ENCODE peak calls at places on chromosomes 1 and 21, in eight cellular contexts. Q is mesendoderm; C is prostate gland; T is SK-N-SH; X is GM23248; N is CD8-positive, alpha-beta memory T cell; B is brain microvascular endothelial cell; R is right lobe of liver. Y is an unnamed sample.

GRCh38 chr1:91781371-91781825 is 104.6 kb downstream of the TGFBR3 start:
- DNase-seq in T (no peak), X (peak; percentile 87), C (no peak), N (no peak), R (no peak), Q (no peak), B (peak; percentile 73), Y (no peak)

GRCh38 chr1:203440780-203441179 is 34.8 kb upstream of the PRELP start:
- DNase-seq in B (peak; percentile 37), R (peak; percentile 30), T (peak; percentile 61), C (peak; percentile 76), Q (peak; percentile 71), N (no peak), X (peak; percentile 84), Y (no peak)

GRCh38 chr1:51666463-51666862 is 49.6 kb downstream of the OSBPL9 start:
- DNase-seq in X (peak; percentile 95), C (no peak), N (no peak), Q (no peak), T (no peak), R (no peak), B (peak; percentile 85), Y (no peak)

GRCh38 chr1:26378088-26378878 is 5.7 kb upstream of the ZNF683 start:
- DNase-seq in T (no peak), B (peak; percentile 94), R (no peak), N (peak; percentile 95), C (no peak), X (peak; percentile 93), Q (peak; percentile 87), Y (no peak)

GRCh38 chr1:215566556-215567490 is at the start of gene KCTD3:
- DNase-seq in Q (peak; percentile 83), N (no peak), T (peak; percentile 87), C (peak; percentile 60), B (peak; percentile 45), R (peak; percentile 82), X (peak; percentile 76), Y (peak; percentile 64)

GRCh38 chr21:43001316-43001715 is 27.0 kb downstream of the PKNOX1 start:
- DNase-seq in C (peak; percentile 44), T (no peak), Q (no peak), N (no peak), B (no peak), X (no peak), R (no peak), Y (no peak)

GRCh38 chr1:160084771-160085321 is 3.5 kb downstream of the KCNJ9 start:
- DNase-seq in R (no peak), Q (no peak), T (no peak), N (no peak), X (no peak), C (no peak), B (no peak), Y (no peak)

GRCh38 chr21:45330851-45331261 is 43.2 kb upstream of the POFUT2 start:
- DNase-seq in T (no peak), N (no peak), Q (no peak), C (no peak), X (no peak), B (no peak), R (no peak), Y (no peak)

GRCh38 chr1:209231476-209232156 is 351.9 kb upstream of the CAMK1G start:
- DNase-seq in Q (no peak), C (no peak), N (no peak), X (no peak), T (no peak), B (no peak), R (no peak), Y (no peak)

GRCh38 chr1:171267391-171267790 is 19.1 kb downstream of the FMO1 start:
- DNase-seq in B (no peak), N (no peak), T (no peak), C (peak; percentile 56), R (no peak), Q (no peak), X (peak; percentile 36), Y (no peak)

GRCh38 chr1:4177425-4178150 is 277.5 kb upstream of the C1orf174 start:
- DNase-seq in R (no peak), B (no peak), C (no peak), Q (no peak), N (no peak), T (no peak), X (no peak), Y (no peak)

GRCh38 chr1:173478099-173478555 is 992 bp downstream of the PRDX6 start:
- DNase-seq in T (peak; percentile 22), X (peak; percentile 93), B (peak; percentile 60), N (no peak), R (peak; percentile 46), C (peak; percentile 67), Q (peak; percentile 44), Y (peak; percentile 24)

GRCh38 chr1:27001570-27002360 is 8.3 kb downstream of the TRNP1 start:
- DNase-seq in C (no peak), R (peak; percentile 43), N (no peak), T (no peak), B (no peak), X (peak; percentile 69), Q (peak; percentile 37), Y (peak; percentile 50)

GRCh38 chr1:199931666-199932377 is 95.7 kb upstream of the NR5A2 start:
- DNase-seq in C (no peak), Q (no peak), N (no peak), R (peak; percentile 33), B (no peak), T (no peak), X (peak; percentile 47), Y (peak; percentile 30)

GRCh38 chr21:27407296-27407695 is 440.4 kb upstream of the ADAMTS5 start:
- DNase-seq in T (no peak), R (no peak), C (no peak), X (no peak), N (no peak), Q (no peak), B (no peak), Y (no peak)

GRCh38 chr21:25350056-25350455 is 257.2 kb downstream of the MRPL39 start:
- DNase-seq in N (no peak), T (peak; percentile 25), Q (peak; percentile 50), X (peak; percentile 70), R (no peak), C (no peak), B (peak; percentile 71), Y (no peak)

GRCh38 chr1:1291611-1292441 is 11.6 kb downstream of the SCNN1D start:
- DNase-seq in R (peak; percentile 77), X (peak; percentile 69), C (peak; percentile 86), B (peak; percentile 51), Q (peak; percentile 79), N (peak; percentile 78), T (peak; percentile 84), Y (peak; percentile 64)

GRCh38 chr1:98188769-98189168 is 267.9 kb upstream of the DPYD start:
- DNase-seq in C (no peak), R (no peak), N (no peak), Q (no peak), X (no peak), T (no peak), B (no peak), Y (no peak)

GRCh38 chr1:17335821-17336718 is 28.1 kb downstream of the PADI4 start:
- DNase-seq in C (peak; percentile 66), T (peak; percentile 62), Q (peak; percentile 71), B (peak; percentile 58), X (peak; percentile 78), R (peak; percentile 73), N (peak; percentile 57), Y (peak; percentile 42)

GRCh38 chr1:244449936-244450508 is 1.7 kb downstream of the ADSS2 start:
- DNase-seq in C (no peak), N (no peak), R (no peak), B (no peak), Q (no peak), X (no peak), T (no peak), Y (no peak)
- H3K27ac ChIP-seq in C (peak overlapping the region; percentile 97), N (peak overlapping the region; percentile 97), R (peak overlapping the region; percentile 90), B (peak overlapping the region; percentile 86), Q (no peak overlapping the region), X (peak overlapping the region; percentile 96), T (peak overlapping the region; percentile 92), Y (no peak overlapping the region)

GRCh38 chr1:240491796-240492195 is 120.2 kb downstream of the GREM2 start:
- DNase-seq in R (no peak), N (no peak), Q (no peak), C (no peak), X (no peak), B (no peak), T (no peak), Y (no peak)
- H3K27ac ChIP-seq in R (no peak overlapping the region), N (no peak overlapping the region), Q (no peak overlapping the region), C (no peak overlapping the region), X (no peak overlapping the region), B (peak overlapping the region; percentile 60), T (no peak overlapping the region), Y (no peak overlapping the region)

DNA sequence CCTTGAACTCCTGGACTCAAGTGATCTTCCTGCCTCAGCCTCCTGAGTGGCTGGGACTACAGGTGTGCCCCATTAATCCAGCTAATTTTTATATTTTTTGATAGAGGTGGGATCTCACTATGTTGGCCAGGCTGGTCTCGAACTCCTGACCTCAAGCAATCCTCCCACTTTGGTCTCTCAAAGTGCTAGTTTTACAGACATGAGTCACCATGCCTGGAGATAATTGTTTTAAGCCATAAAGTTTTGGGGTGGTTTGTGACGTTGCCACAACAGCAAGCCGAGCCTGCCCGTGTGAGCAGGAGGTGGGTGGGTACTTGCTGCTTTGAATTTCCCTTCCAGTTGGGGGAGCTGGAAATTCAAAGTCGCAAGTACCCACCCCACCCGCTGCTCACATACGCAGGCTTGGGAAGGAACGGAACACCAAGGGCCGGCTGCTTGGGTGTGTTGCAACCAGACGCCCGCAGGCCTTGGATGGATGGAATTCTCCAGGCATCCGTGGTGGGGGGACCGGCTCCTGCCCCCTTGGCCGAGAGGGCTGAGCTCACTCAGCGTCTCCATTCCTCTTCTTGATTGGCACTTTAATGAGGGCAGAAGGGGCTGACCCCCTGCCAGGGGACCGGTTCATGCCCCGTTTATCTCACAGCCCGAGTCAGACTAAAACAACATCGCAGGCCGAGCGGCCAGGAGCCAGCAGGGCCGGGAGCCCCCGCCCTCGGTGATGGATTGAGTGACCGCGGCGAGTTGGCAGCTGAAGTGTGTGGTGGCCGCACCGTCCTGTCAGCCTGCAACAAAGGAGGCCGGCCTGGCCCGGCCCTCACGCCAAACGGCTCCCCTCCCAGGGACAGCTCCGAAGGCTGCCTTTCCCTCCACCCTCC is 78.1 kb downstream of the DHRS3 start:
- DNase-seq in N (no peak), C (no peak), Q (peak; percentile 93), X (peak; percentile 94), T (no peak), R (peak; percentile 45), B (peak; percentile 99), Y (peak; percentile 53)
- H3K27ac ChIP-seq in N (no peak overlapping the region), C (peak overlapping the region; percentile 67), Q (no peak overlapping the region), X (peak overlapping the region; percentile 69), T (no peak overlapping the region), R (no peak overlapping the region), B (peak overlapping the region; percentile 99), Y (no peak overlapping the region)

GRCh38 chr1:23101891-23102688 is 66.6 kb downstream of the LUZP1 start:
- DNase-seq in R (no peak), X (peak; percentile 62), B (no peak), N (no peak), Q (no peak), C (no peak), T (no peak), Y (no peak)

GRCh38 chr1:23101101-23101827 is 67.4 kb downstream of the LUZP1 start:
- DNase-seq in Q (no peak), C (no peak), R (no peak), T (no peak), X (peak; percentile 61), B (no peak), N (no peak), Y (no peak)

GRCh38 chr1:23098463-23099170 is 70.0 kb downstream of the LUZP1 start:
- DNase-seq in T (peak; percentile 63), X (peak; percentile 86), N (peak; percentile 74), Q (peak; percentile 86), R (no peak), C (peak; percentile 57), B (peak; percentile 81), Y (peak; percentile 62)

GRCh38 chr1:23099171-23099536 is 69.5 kb downstream of the LUZP1 start:
- DNase-seq in R (no peak), Q (no peak), N (no peak), T (no peak), X (peak; percentile 9), C (no peak), B (no peak), Y (no peak)

GRCh38 chr1:23100074-23100748 is 68.4 kb downstream of the LUZP1 start:
- DNase-seq in Q (peak; percentile 87), C (no peak), B (peak; percentile 96), X (peak; percentile 96), R (no peak), N (peak; percentile 65), T (peak; percentile 15), Y (peak; percentile 44)
- H3K27ac ChIP-seq in Q (no peak overlapping the region), C (no peak overlapping the region), B (peak overlapping the region; percentile 86), X (peak overlapping the region; percentile 87), R (peak overlapping the region; percentile 11), N (no peak overlapping the region), T (peak overlapping the region; percentile 82), Y (no peak overlapping the region)